ENCODE peak calls at places on chromosomes 3 and 15, in nine cellular contexts. S is amniotic epithelial cell, E is bronchial epithelial cell, C is aorta, U is AG04450, W is NCI-H1694, M is endothelial cell of umbilical vein, Z is RWPE1, V is SW 1271. H is an unnamed sample.

GRCh38 chr3:146814601-146815315 is 209.6 kb upstream of the PLSCR5 start:
- DNase-seq in S (peak), E (peak), C (no peak), U (peak), W (no peak), M (no peak), Z (no peak), V (no peak), H (no peak)

GRCh38 chr3:65126527-65127440 is 439.0 kb upstream of the ADAMTS9 start:
- DNase-seq in S (peak), E (peak), C (no peak), U (no peak), W (no peak), M (peak), Z (peak), V (no peak), H (no peak)

GRCh38 chr3:117399311-117400068 is 689.9 kb downstream of the TUSC7 start:
- DNase-seq in S (peak), E (no peak), C (no peak), U (peak), W (peak), M (no peak), Z (no peak), V (no peak), H (no peak)

GRCh38 chr3:50132421-50133282 is 22.5 kb upstream of the SEMA3F start:
- DNase-seq in S (no peak), E (no peak), C (no peak), U (no peak), W (no peak), M (no peak), Z (no peak), V (no peak), H (no peak)

GRCh38 chr3:11724615-11725339 is 81.1 kb upstream of the VGLL4 start:
- DNase-seq in S (no peak), E (no peak), C (no peak), U (no peak), W (no peak), M (no peak), Z (no peak), V (no peak), H (no peak)

GRCh38 chr3:147411235-147411607 is 2.1 kb downstream of the ZIC1 start:
- DNase-seq in S (no peak), E (no peak), C (no peak), U (no peak), W (peak), M (no peak), Z (no peak), V (no peak), H (peak)

GRCh38 chr3:45090855-45091254 is 55.3 kb downstream of the CDCP1 start:
- DNase-seq in S (no peak), E (no peak), C (no peak), U (no peak), W (no peak), M (no peak), Z (no peak), V (no peak), H (no peak)

GRCh38 chr15:83289160-83289559 is 4.7 kb upstream of the BNC1 start:
- DNase-seq in S (peak), E (peak), C (no peak), U (no peak), W (no peak), M (no peak), Z (no peak), V (no peak), H (no peak)

GRCh38 chr3:32257641-32258438 is 19.4 kb downstream of the CMTM8 start:
- DNase-seq in S (no peak), E (peak), C (no peak), U (no peak), W (no peak), M (no peak), Z (no peak), V (no peak), H (no peak)

GRCh38 chr3:152258448-152259302 is 10.1 kb upstream of the MBNL1 start:
- DNase-seq in S (peak), E (peak), C (peak), U (peak), W (no peak), M (peak), Z (peak), V (no peak), H (peak)

GRCh38 chr3:18369561-18370185 is 55.5 kb downstream of the SATB1 start:
- DNase-seq in S (no peak), E (no peak), C (peak), U (no peak), W (peak), M (no peak), Z (no peak), V (no peak), H (no peak)

GRCh38 chr15:67836477-67836876 is 3.4 kb downstream of the RNU6-1 start:
- DNase-seq in S (peak), E (peak), C (no peak), U (no peak), W (peak), M (peak), Z (peak), V (no peak), H (no peak)

GRCh38 chr3:77421916-77422315 is 382.0 kb downstream of the ROBO2 start:
- DNase-seq in S (no peak), E (no peak), C (no peak), U (no peak), W (no peak), M (no peak), Z (no peak), V (no peak), H (no peak)

GRCh38 chr3:140163159-140163763 is 228.3 kb downstream of the CLSTN2 start:
- DNase-seq in S (no peak), E (no peak), C (no peak), U (no peak), W (no peak), M (no peak), Z (no peak), V (no peak), H (no peak)

GRCh38 chr3:30768703-30769550 is 125.5 kb downstream of the GADL1 start:
- DNase-seq in S (peak), E (peak), C (peak), U (no peak), W (peak), M (peak), Z (no peak), V (peak), H (peak)

GRCh38 chr15:39946862-39947261 is 12.9 kb downstream of the EIF2AK4 start:
- DNase-seq in S (no peak), E (peak), C (no peak), U (no peak), W (no peak), M (no peak), Z (no peak), V (no peak), H (no peak)

H was measured in gastrocnemius medialis.